ENCODE peak calls at places on chromosomes 12 and 14, in six cellular contexts. N is mucosa of descending colon, F is endothelial cell of umbilical vein, W is lower lobe of right lung, J is neuronal stem cell, Z is tibial artery. V is an unnamed sample.

GRCh38 chr12:26268841-26269553 is 73.6 kb downstream of the SSPN start:
- DNase-seq in N (no peak), F (no peak), W (no peak), J (no peak), Z (no peak), V (peak; percentile 83)

GRCh38 chr12:130474599-130474998 is 136.9 kb downstream of the PIWIL1 start:
- DNase-seq in N (no peak), F (no peak), W (no peak), J (no peak), Z (no peak), V (no peak)

GRCh38 chr12:89707623-89707991 is 1.0 kb downstream of the ATP2B1 start:
- DNase-seq in N (peak; percentile 58), F (peak; percentile 28), W (peak; percentile 49), J (peak; percentile 38), Z (peak; percentile 28), V (peak; percentile 32)

GRCh38 chr14:55277972-55278740 is 6.9 kb downstream of the FBXO34 start:
- DNase-seq in N (no peak), F (peak; percentile 53), W (no peak), J (no peak), Z (no peak), V (no peak)

GRCh38 chr12:57766464-57767311 is at the start of gene CYP27B1:
- DNase-seq in N (peak; percentile 38), F (no peak), W (peak; percentile 64), J (no peak), Z (no peak), V (no peak)

GRCh38 chr12:113359133-113359938 is 949 bp downstream of the PLBD2 start:
- DNase-seq in N (peak; percentile 52), F (no peak), W (no peak), J (no peak), Z (peak; percentile 60), V (no peak)

GRCh38 chr12:110498984-110499706 is 2.8 kb downstream of the VPS29 start:
- DNase-seq in N (no peak), F (no peak), W (no peak), J (no peak), Z (no peak), V (peak; percentile 12)

GRCh38 chr12:120240495-120240833 is 25.1 kb downstream of the PXN start:
- DNase-seq in N (no peak), F (peak; percentile 72), W (no peak), J (no peak), Z (no peak), V (no peak)

GRCh38 chr14:78902010-78902623 is 731.9 kb downstream of the NRXN3 start:
- DNase-seq in N (no peak), F (peak; percentile 44), W (no peak), J (peak; percentile 37), Z (no peak), V (peak; percentile 11)

GRCh38 chr12:9869307-9870161 is at the start of gene CLEC2B:
- DNase-seq in N (no peak), F (peak; percentile 92), W (no peak), J (no peak), Z (no peak), V (peak; percentile 76)

GRCh38 chr14:94310248-94310647 is 12.9 kb downstream of the SERPINA6 start:
- DNase-seq in N (no peak), F (no peak), W (no peak), J (no peak), Z (no peak), V (no peak)

GRCh38 chr12:90653051-90653450 is 301.9 kb downstream of the CCER1 start:
- DNase-seq in N (no peak), F (no peak), W (no peak), J (no peak), Z (no peak), V (no peak)

GRCh38 chr12:9509464-9510166 is 98.1 kb downstream of the KLRB1 start:
- DNase-seq in N (no peak), F (no peak), W (no peak), J (no peak), Z (no peak), V (no peak)

GRCh38 chr12:26608706-26609105 is 224.3 kb downstream of the ITPR2 start:
- DNase-seq in N (no peak), F (no peak), W (no peak), J (no peak), Z (no peak), V (no peak)

GRCh38 chr12:52155048-52155868 is 36.6 kb downstream of the KRT80 start:
- DNase-seq in N (peak; percentile 47), F (no peak), W (no peak), J (no peak), Z (no peak), V (peak; percentile 56)

GRCh38 chr14:91115986-91116385 is 2.1 kb downstream of the DGLUCY start:
- DNase-seq in N (no peak), F (peak; percentile 18), W (no peak), J (no peak), Z (no peak), V (no peak)

GRCh38 chr14:49497725-49498348 is 88.3 kb downstream of the RPS29 start:
- DNase-seq in N (no peak), F (peak; percentile 78), W (no peak), J (peak; percentile 70), Z (no peak), V (peak; percentile 77)

GRCh38 chr12:121172145-121172544 is 37.8 kb upstream of the P2RX4 start:
- DNase-seq in N (no peak), F (no peak), W (no peak), J (no peak), Z (no peak), V (no peak)

GRCh38 chr12:14716848-14717444 is 20.5 kb upstream of the GUCY2C start:
- DNase-seq in N (peak; percentile 34), F (peak; percentile 52), W (no peak), J (peak; percentile 8), Z (peak; percentile 30), V (peak; percentile 81)

GRCh38 chr14:49896956-49897355 is 4.1 kb downstream of the ARF6 start:
- DNase-seq in N (no peak), F (no peak), W (no peak), J (no peak), Z (no peak), V (no peak)

GRCh38 chr12:47218191-47218654 is 138.5 kb upstream of the AMIGO2 start:
- DNase-seq in N (no peak), F (no peak), W (no peak), J (no peak), Z (no peak), V (no peak)

GRCh38 chr12:22299294-22299912 is 35.1 kb downstream of the ST8SIA1 start:
- DNase-seq in N (no peak), F (no peak), W (no peak), J (peak; percentile 20), Z (no peak), V (no peak)

GRCh38 chr12:25155031-25155576 is 39.9 kb downstream of the DNAI7 start:
- DNase-seq in N (no peak), F (peak; percentile 43), W (no peak), J (peak; percentile 6), Z (no peak), V (peak; percentile 42)

GRCh38 chr14:36820901-36821300 is 159.2 kb downstream of the PAX9 start:
- DNase-seq in N (no peak), F (no peak), W (no peak), J (no peak), Z (no peak), V (no peak)

GRCh38 chr14:30521899-30522736 is 36.8 kb upstream of the G2E3 start:
- DNase-seq in N (no peak), F (peak; percentile 54), W (no peak), J (peak; percentile 20), Z (no peak), V (peak; percentile 45)

GRCh38 chr14:57533214-57533613 is 39.6 kb upstream of the CCDC198 start:
- DNase-seq in N (no peak), F (no peak), W (no peak), J (peak; percentile 12), Z (no peak), V (peak; percentile 3)

GRCh38 chr12:113135178-113136127 is at the start of gene RASAL1:
- DNase-seq in N (peak; percentile 93), F (no peak), W (peak; percentile 46), J (no peak), Z (no peak), V (peak; percentile 46)

GRCh38 chr12:119239040-119239439 is 60.3 kb downstream of the HSPB8 start:
- DNase-seq in N (no peak), F (no peak), W (no peak), J (no peak), Z (no peak), V (no peak)

GRCh38 chr14:33475623-33476022 is 475.3 kb downstream of the EGLN3 start:
- DNase-seq in N (peak; percentile 69), F (peak; percentile 88), W (no peak), J (peak; percentile 90), Z (peak; percentile 35), V (peak; percentile 66)

GRCh38 chr12:109346920-109347319 is 780 bp upstream of the MYO1H start:
- DNase-seq in N (no peak), F (no peak), W (no peak), J (no peak), Z (no peak), V (no peak)

GRCh38 chr12:46523863-46524770 is 151.5 kb upstream of the SLC38A2 start:
- DNase-seq in N (no peak), F (peak; percentile 83), W (no peak), J (no peak), Z (no peak), V (peak; percentile 76)

GRCh38 chr12:112015938-112016337 is 2.7 kb downstream of the ERP29 start:
- DNase-seq in N (no peak), F (no peak), W (no peak), J (no peak), Z (no peak), V (no peak)
- H3K4me1 ChIP-seq in N (peaks cover 16% of the 10 kb centered on the region), F (peaks cover 31% of the 10 kb centered on the region), W (peaks cover 36% of the 10 kb centered on the region), J (peaks cover 7% of the 10 kb centered on the region), Z (peaks cover 27% of the 10 kb centered on the region), V (peaks cover 4% of the 10 kb centered on the region)

GRCh38 chr14:75461755-75462349 is 34.0 kb downstream of the JDP2 start:
- DNase-seq in N (no peak), F (no peak), W (no peak), J (no peak), Z (no peak), V (no peak)
- H3K36me3 ChIP-seq in N (no peaks in the 10 kb centered on the region), F (no peaks in the 10 kb centered on the region), W (peaks cover 68% of the 10 kb centered on the region), J (no peaks in the 10 kb centered on the region), Z (peaks cover 26% of the 10 kb centered on the region), V (peaks cover 4% of the 10 kb centered on the region)

GRCh38 chr12:65955418-65955817 is 131.1 kb downstream of the HMGA2 start:
- DNase-seq in N (no peak), F (no peak), W (no peak), J (no peak), Z (no peak), V (no peak)
- H3K4me1 ChIP-seq in N (peaks cover 6% of the 10 kb centered on the region), F (peaks cover 42% of the 10 kb centered on the region), W (no peaks in the 10 kb centered on the region), J (no peaks in the 10 kb centered on the region), Z (no peaks in the 10 kb centered on the region), V (no peaks in the 10 kb centered on the region)

GRCh38 chr14:21206753-21207684 is 51.2 kb upstream of the OR5AU1 start:
- DNase-seq in N (no peak), F (no peak), W (no peak), J (no peak), Z (no peak), V (no peak)

GRCh38 chr14:21209185-21209584 is 53.3 kb upstream of the OR5AU1 start:
- DNase-seq in N (no peak), F (no peak), W (no peak), J (no peak), Z (no peak), V (no peak)

GRCh38 chr14:21211509-21211908 is 55.6 kb upstream of the OR5AU1 start:
- DNase-seq in N (no peak), F (no peak), W (no peak), J (no peak), Z (no peak), V (no peak)

GRCh38 chr14:21208554-21208953 is 52.7 kb upstream of the OR5AU1 start:
- DNase-seq in N (no peak), F (no peak), W (no peak), J (no peak), Z (no peak), V (no peak)

GRCh38 chr14:21210023-21210422 is 54.2 kb upstream of the OR5AU1 start:
- DNase-seq in N (no peak), F (no peak), W (no peak), J (no peak), Z (no peak), V (no peak)
- H3K36me3 ChIP-seq in N (peaks cover 5% of the 10 kb centered on the region), F (peaks cover 72% of the 10 kb centered on the region), W (peaks cover 85% of the 10 kb centered on the region), J (peaks cover 95% of the 10 kb centered on the region), Z (peaks cover 58% of the 10 kb centered on the region), V (peaks cover 17% of the 10 kb centered on the region)

V was measured in small intestine.